ENCODE peak calls at places on chromosomes 16 and 17, in four cellular contexts. G, R, D and O are unnamed samples. For H3K36me3, the result is how much of the 10 kb centered on the place peaks cover.

GRCh38 chr17:12983986-12984932 is 33.6 kb downstream of the ELAC2 start:
- DNase-seq in D (peak), G (no peak), R (no peak), O (no peak)

GRCh38 chr16:24848065-24848464 is 2.3 kb downstream of the SLC5A11 start:
- DNase-seq in D (no peak), R (no peak), G (no peak), O (no peak)

GRCh38 chr16:35148748-35149147 is 1689.3 kb downstream of the TP53TG3F start:
- DNase-seq in D (no peak), R (no peak), G (no peak), O (peak)

GRCh38 chr17:62703269-62703775 is 75.9 kb downstream of the MRC2 start:
- DNase-seq in R (no peak), D (peak), G (no peak), O (no peak)

GRCh38 chr16:4659363-4660353 is 33.7 kb upstream of the NUDT16L1 start:
- DNase-seq in D (no peak), G (no peak), R (no peak), O (no peak)

GRCh38 chr16:23557779-23558330 is 328 bp downstream of the UBFD1 start:
- DNase-seq in D (peak), G (no peak), R (no peak), O (no peak)

GRCh38 chr17:78527345-78527744 is 49.9 kb downstream of the DNAH17 start:
- DNase-seq in G (no peak), D (no peak), R (no peak), O (no peak)

GRCh38 chr17:17079336-17079735 is 37.1 kb downstream of the MPRIP start:
- DNase-seq in D (peak), R (peak), G (peak), O (no peak)

GRCh38 chr17:73278465-73279453 is 17.1 kb upstream of the CPSF4L start:
- DNase-seq in R (no peak), G (no peak), D (peak), O (peak)

GRCh38 chr17:44960654-44961053 is 7.4 kb downstream of the C1QL1 start:
- DNase-seq in G (no peak), R (peak), D (no peak), O (no peak)

GRCh38 chr16:63372283-63372682 is 1336.0 kb upstream of the CDH8 start:
- DNase-seq in R (no peak), G (no peak), D (no peak), O (no peak)

GRCh38 chr16:54027126-54027922 is 259.3 kb downstream of the IRX3 start:
- DNase-seq in G (no peak), R (no peak), D (no peak), O (no peak)

GRCh38 chr17:21459536-21459935 is 83.4 kb downstream of the KCNJ12 start:
- DNase-seq in R (no peak), G (no peak), D (no peak), O (no peak)

GRCh38 chr17:72386619-72387237 is 265.9 kb downstream of the SOX9 start:
- DNase-seq in R (no peak), D (no peak), G (peak), O (peak)

GRCh38 chr17:83116311-83116771 is 36.9 kb downstream of the METRNL start:
- DNase-seq in G (no peak), D (no peak), R (no peak), O (no peak)

GRCh38 chr17:29068828-29069227 is 25.9 kb downstream of the PIPOX start:
- DNase-seq in D (no peak), R (no peak), G (no peak), O (no peak)

GRCh38 chr16:87803385-87803784 is 37.6 kb upstream of the KLHDC4 start:
- DNase-seq in D (no peak), R (no peak), G (no peak), O (no peak)

GRCh38 chr17:61496174-61496956 is 44.1 kb downstream of the TBX4 start:
- DNase-seq in R (no peak), D (no peak), G (peak), O (peak)

GRCh38 chr16:81554993-81555392 is 110.4 kb downstream of the CMIP start:
- DNase-seq in G (no peak), R (no peak), D (peak), O (no peak)

GRCh38 chr16:88920618-88921602 is 54.5 kb upstream of the PABPN1L start:
- DNase-seq in D (peak), G (no peak), R (no peak), O (no peak)

GRCh38 chr16:67394271-67395104 is 1.2 kb upstream of the TPPP3 start:
- DNase-seq in G (peak), R (peak), D (peak), O (peak)

GRCh38 chr16:1744338-1744840 is 27.0 kb downstream of the NME3 start:
- DNase-seq in D (no peak), G (no peak), R (no peak), O (no peak)

GRCh38 chr17:57523926-57524634 is 221.0 kb downstream of the CCDC182 start:
- DNase-seq in D (peak), R (peak), G (no peak), O (no peak)

GRCh38 chr17:2828396-2829038 is 32.3 kb downstream of the RAP1GAP2 start:
- DNase-seq in R (peak), G (peak), D (peak), O (peak)

GRCh38 chr17:42519546-42520444 is 16.2 kb upstream of the NAGLU start:
- DNase-seq in D (peak), G (peak), R (peak), O (peak)

GRCh38 chr17:80464486-80464885 is 11.9 kb downstream of the NPTX1 start:
- DNase-seq in R (no peak), G (no peak), D (no peak), O (no peak)

GRCh38 chr17:6454495-6455320 is 10.5 kb downstream of the PIMREG start:
- DNase-seq in R (peak), G (peak), D (peak), O (peak)
- H3K4me3 ChIP-seq in R (no peak), G (peak), D (peak), O (peak)

GRCh38 chr16:15658149-15658548 is 8.1 kb downstream of the NDE1 start:
- DNase-seq in D (no peak), G (peak), R (no peak), O (no peak)
- H3K36me3 ChIP-seq in D (under half), G (under half), R (under half), O (under half)

GRCh38 chr17:53088501-53088900 is 734.2 kb upstream of the KIF2B start:
- DNase-seq in R (no peak), D (no peak), G (no peak), O (no peak)

GRCh38 chr17:53093386-53093785 is 729.3 kb upstream of the KIF2B start:
- DNase-seq in D (no peak), R (no peak), G (no peak), O (no peak)

GRCh38 chr17:53090770-53091169 is 732.0 kb upstream of the KIF2B start:
- DNase-seq in R (no peak), G (no peak), D (no peak), O (no peak)

DNA sequence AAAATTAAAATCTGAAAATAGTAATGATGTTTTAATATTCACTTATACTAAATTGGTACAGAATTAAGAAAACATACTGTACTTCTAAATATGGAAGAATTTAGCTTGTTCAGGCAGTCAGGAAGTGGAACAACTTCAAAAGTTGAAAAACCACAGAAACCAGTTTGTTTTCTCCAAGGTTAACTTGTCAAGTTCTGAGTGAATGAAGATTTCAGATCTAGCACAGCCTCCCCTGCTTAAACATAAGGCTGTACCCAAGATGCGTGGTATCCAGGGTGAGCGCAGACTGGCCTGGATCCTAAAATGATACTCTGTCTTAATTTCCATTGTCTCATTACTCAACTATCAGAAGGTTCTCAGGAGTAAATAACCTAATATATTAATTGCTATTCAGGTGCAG is 730.7 kb upstream of the KIF2B start:
- DNase-seq in R (no peak), G (no peak), D (no peak), O (no peak)
- H3K4me3 ChIP-seq in R (no peak), G (no peak), D (no peak), O (no peak)

DNA sequence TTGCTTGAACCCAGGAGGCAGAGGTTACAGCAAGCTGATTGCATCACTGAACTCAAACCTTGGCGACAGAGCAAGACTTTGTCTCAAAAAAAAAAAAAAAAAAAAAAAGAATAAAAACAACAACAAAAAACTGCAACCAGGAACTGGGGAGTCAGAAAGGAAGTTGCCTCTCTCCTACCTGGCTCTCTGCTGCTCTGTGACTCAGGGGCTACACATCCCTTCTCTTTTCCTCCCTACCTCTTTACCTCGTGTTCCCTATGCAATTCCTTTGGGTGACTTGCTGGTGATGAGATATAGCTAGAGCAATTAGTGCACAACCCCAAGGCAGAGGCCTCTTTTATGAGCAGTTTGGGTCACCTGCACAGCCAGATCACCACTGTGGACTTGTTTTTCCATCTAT is 95.9 kb downstream of the ABCC1 start:
- DNase-seq in G (no peak), R (no peak), D (no peak), O (no peak)
- H3K36me3 ChIP-seq in G (half or more), R (half or more), D (under half), O (under half)

GRCh38 chr16:49019081-49019633 is 262.5 kb downstream of the CBLN1 start:
- DNase-seq in R (no peak), D (peak), G (peak), O (peak)
- H3K4me3 ChIP-seq in R (no peak), D (no peak), G (no peak), O (peak)

DNA sequence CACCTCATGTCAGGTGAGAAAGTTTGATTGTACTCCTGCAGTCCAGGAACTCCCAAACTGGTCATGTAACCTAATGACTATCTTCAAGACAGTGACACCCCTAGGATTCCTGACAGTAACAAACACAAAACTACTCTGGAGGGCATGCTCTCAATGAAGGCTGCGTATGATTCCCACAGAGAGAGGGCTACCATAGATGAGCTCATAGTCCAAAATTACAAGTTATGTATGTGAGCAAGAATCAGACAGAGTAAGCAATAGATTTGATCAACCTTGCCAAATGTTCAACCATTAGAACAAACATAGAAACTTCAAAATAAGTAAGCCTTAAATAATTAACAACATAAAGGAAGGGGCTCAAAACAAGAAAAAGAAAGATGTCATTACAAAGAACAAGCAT is 158.1 kb downstream of the COPRS start:
- DNase-seq in R (no peak), D (no peak), G (no peak), O (no peak)
- H3K36me3 ChIP-seq in R (under half), D (under half), G (under half), O (under half)

DNA sequence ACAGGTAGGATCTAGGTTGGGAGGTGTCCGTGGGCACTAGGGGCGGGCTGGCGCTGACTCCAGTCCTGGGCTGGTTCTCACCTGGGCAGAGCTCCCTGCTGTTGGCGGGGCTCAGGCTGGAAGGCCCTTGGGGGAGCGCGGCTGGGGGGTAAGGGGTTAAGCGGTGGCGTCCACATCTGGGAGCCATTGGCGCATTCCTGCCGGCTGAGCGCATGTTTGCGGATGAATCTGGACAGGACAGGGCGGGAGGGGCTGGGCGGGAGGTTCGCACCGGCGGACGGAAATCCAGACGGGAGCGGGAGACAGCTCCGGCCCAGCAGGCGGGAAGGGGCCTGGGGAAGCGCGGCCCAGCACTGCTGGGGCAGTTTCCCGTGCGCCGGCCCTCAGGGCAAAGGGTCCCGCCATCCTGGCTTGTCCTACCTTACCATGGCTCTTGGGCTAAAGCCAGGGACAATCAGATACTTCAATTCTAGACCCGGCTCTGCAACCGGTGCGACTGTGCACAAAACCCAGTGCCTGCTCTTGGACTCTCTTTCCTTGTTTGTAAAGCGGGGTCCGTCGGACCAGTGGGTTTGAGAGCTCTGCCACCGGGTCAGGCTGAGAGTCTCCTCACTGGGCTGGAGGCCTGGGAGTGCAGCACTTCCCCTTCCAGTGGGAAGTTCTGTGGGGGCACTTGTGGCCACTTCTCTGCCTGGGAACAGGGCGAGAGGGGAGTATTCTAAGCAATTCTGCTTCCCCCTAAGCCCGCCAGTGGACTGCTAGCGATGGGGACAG is 7.8 kb downstream of the RARA start:
- DNase-seq in D (peak), G (peak), R (peak), O (peak)
- H3K4me3 ChIP-seq in D (peak), G (peak), R (peak), O (peak)

DNA sequence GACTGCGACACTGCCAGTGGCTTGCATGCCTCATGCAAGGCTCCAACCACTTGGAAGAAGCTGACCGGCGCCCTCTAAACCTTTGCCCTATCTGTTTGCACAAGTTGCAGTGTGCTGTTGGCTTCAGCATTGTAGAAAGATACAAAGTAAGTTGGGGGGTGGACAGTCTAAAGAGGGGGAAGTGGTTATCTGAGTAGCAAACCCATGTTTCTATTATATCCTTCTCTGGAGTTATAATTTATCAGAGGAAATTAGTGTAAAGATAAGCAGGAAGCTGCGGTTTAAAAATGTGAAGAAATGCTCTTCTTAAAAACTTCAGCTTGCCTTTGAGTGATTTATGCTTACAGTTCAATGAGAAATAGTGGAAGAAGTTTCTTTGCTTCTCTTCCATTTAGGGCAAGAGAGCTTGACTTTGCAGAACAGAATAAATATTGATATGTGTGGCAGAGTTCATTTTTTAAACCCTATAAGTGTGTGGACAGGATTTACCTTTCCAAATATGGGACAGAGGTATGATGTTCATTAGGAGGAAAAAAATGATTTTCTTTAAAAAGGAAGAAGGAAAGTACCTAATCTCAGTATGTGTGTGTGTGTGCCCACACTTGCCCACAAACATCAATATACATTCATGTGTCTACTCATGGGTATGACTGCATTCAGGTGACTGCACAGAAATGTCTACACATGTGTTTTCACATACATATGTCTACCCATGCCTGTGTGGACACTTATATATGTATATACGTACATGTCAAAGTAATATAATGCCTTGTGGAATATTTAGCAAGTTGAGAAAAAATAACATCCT is 8.1 kb downstream of the AMZ2 start:
- DNase-seq in G (no peak), D (no peak), R (no peak), O (no peak)
- H3K36me3 ChIP-seq in G (under half), D (under half), R (under half), O (under half)